ENCODE peak calls at places on chromosomes 13 and 19, in six cellular contexts. O, Z, I, Q, X and M are unnamed samples.

GRCh38 chr19:48271531-48272151 is 1.8 kb downstream of the ZNF114 start:
- DNase-seq in X (no peak), O (peak; percentile 51), Q (no peak), I (peak; percentile 41), Z (no peak), M (peak; percentile 75)

GRCh38 chr19:4108767-4109625 is 14.9 kb downstream of the MAP2K2 start:
- DNase-seq in I (no peak), Z (peak; percentile 51), O (no peak), X (peak; percentile 65), Q (no peak), M (no peak)

GRCh38 chr19:46944918-46945628 is 74.6 kb upstream of the NPAS1 start:
- DNase-seq in Q (no peak), I (peak; percentile 33), Z (no peak), X (no peak), O (peak; percentile 53), M (no peak)

GRCh38 chr13:27022571-27023311 is 148.9 kb downstream of the USP12 start:
- DNase-seq in O (no peak), X (no peak), I (peak; percentile 47), Z (no peak), Q (peak; percentile 6), M (no peak)

GRCh38 chr13:83024226-83024625 is 858.0 kb downstream of the SLITRK1 start:
- DNase-seq in Q (no peak), O (peak; percentile 11), Z (no peak), I (no peak), X (no peak), M (no peak)

GRCh38 chr13:98508280-98509074 is 68.4 kb downstream of the STK24 start:
- DNase-seq in O (peak; percentile 71), Q (no peak), X (no peak), Z (no peak), I (peak; percentile 68), M (no peak)

GRCh38 chr19:15331419-15332310 is 674 bp downstream of the BRD4 start:
- DNase-seq in O (peak; percentile 54), I (peak; percentile 35), Z (peak; percentile 56), X (peak; percentile 36), Q (peak; percentile 21), M (no peak)

GRCh38 chr19:36488816-36489138 is 584 bp downstream of the ZNF566 start:
- DNase-seq in O (no peak), Q (no peak), Z (peak; percentile 58), X (no peak), I (no peak), M (no peak)

GRCh38 chr19:18446145-18446810 is 8.3 kb upstream of the ISYNA1 start:
- DNase-seq in O (no peak), Q (no peak), Z (no peak), I (no peak), X (no peak), M (no peak)

GRCh38 chr13:48156466-48156865 is 61.6 kb upstream of the MED4 start:
- DNase-seq in O (no peak), X (peak; percentile 43), Z (peak; percentile 72), Q (no peak), I (no peak), M (no peak)

GRCh38 chr19:3324405-3324856 is 42.0 kb upstream of the NFIC start:
- DNase-seq in X (peak; percentile 66), Z (peak; percentile 82), I (no peak), Q (no peak), O (peak; percentile 39), M (no peak)

GRCh38 chr19:13118424-13119193 is 545 bp downstream of the NACC1 start:
- DNase-seq in Z (no peak), O (peak; percentile 30), Q (peak; percentile 36), I (no peak), X (no peak), M (no peak)

GRCh38 chr13:97538193-97538592 is 104.2 kb downstream of the RAP2A start:
- DNase-seq in I (no peak), Q (no peak), X (no peak), O (peak; percentile 49), Z (no peak), M (no peak)

GRCh38 chr13:47903836-47904235 is 97.2 kb downstream of the SUCLA2 start:
- DNase-seq in X (no peak), O (peak; percentile 22), Q (no peak), I (peak; percentile 88), Z (no peak), M (no peak)

GRCh38 chr19:47112166-47112663 is 1.4 kb downstream of the ZC3H4 start:
- DNase-seq in Q (peak; percentile 70), O (peak; percentile 88), X (peak; percentile 83), Z (peak; percentile 86), I (peak; percentile 85), M (peak; percentile 85)

GRCh38 chr13:99496322-99497142 is 4.7 kb upstream of the TM9SF2 start:
- DNase-seq in I (peak; percentile 50), Q (peak; percentile 12), O (peak; percentile 17), X (peak; percentile 28), Z (peak; percentile 65), M (no peak)

GRCh38 chr13:27483421-27483820 is 33.1 kb upstream of the MTIF3 start:
- DNase-seq in Z (no peak), O (no peak), Q (no peak), X (no peak), I (no peak), M (no peak)

GRCh38 chr13:44809152-44809551 is 180.1 kb downstream of the NUFIP1 start:
- DNase-seq in I (no peak), Z (no peak), X (no peak), O (no peak), Q (no peak), M (no peak)

GRCh38 chr13:54591540-54591939 is 1562.9 kb downstream of the OLFM4 start:
- DNase-seq in I (no peak), O (no peak), Q (no peak), Z (no peak), X (no peak), M (no peak)

GRCh38 chr19:55141696-55142095 is 7.3 kb downstream of the TNNT1 start:
- DNase-seq in Q (no peak), Z (no peak), I (no peak), O (no peak), X (no peak), M (no peak)